ENCODE peak calls at places on chromosomes 1 and 21, in five cellular contexts. V is fibroblast of the conjunctiva; X is GM12892; Y is AG08395; D is stimulated activated CD8-positive, alpha-beta memory T cell treated with anti-CD3 and anti-CD28 coated beads, Interleukin-4, amount 100 ng/mL, for 24 hours. N is an unnamed sample.

GRCh38 chr1:81391100-81391828 is 409.5 kb upstream of the ADGRL2 start:
- DNase-seq in Y (no peak), D (no peak), V (no peak), X (no peak), N (no peak)

GRCh38 chr1:41021526-41022308 is at the start of gene SLFNL1:
- DNase-seq in V (no peak), D (no peak), X (no peak), Y (no peak), N (no peak)

GRCh38 chr1:69985901-69986439 is 219.4 kb downstream of the LRRC40 start:
- DNase-seq in Y (no peak), X (no peak), V (no peak), D (no peak), N (no peak)

GRCh38 chr1:18944810-18945209 is 11.7 kb downstream of the IFFO2 start:
- DNase-seq in X (no peak), D (no peak), V (no peak), Y (no peak), N (no peak)

GRCh38 chr1:101236546-101237228 is at the start of gene S1PR1:
- DNase-seq in Y (peak; percentile 34), D (peak; percentile 57), V (peak; percentile 33), X (peak; percentile 29), N (peak; percentile 46)

GRCh38 chr21:42142141-42142540 is 71.0 kb downstream of the UMODL1 start:
- DNase-seq in V (no peak), Y (no peak), X (no peak), D (no peak), N (no peak)

GRCh38 chr1:205588691-205589445 is 42.9 kb downstream of the ELK4 start:
- DNase-seq in D (no peak), Y (peak; percentile 37), V (peak; percentile 34), X (no peak), N (peak; percentile 47)

GRCh38 chr1:179794669-179795068 is 51.6 kb downstream of the FAM163A start:
- DNase-seq in D (no peak), Y (no peak), X (no peak), V (no peak), N (no peak)

GRCh38 chr1:208654241-208654640 is 410.1 kb upstream of the PLXNA2 start:
- DNase-seq in V (peak; percentile 5), D (no peak), X (no peak), Y (peak; percentile 8), N (no peak)

GRCh38 chr1:70963374-70963773 is 84.2 kb downstream of the PTGER3 start:
- DNase-seq in D (no peak), X (no peak), V (no peak), Y (no peak), N (no peak)

GRCh38 chr1:89259283-89259971 is 13.2 kb downstream of the GBP5 start:
- DNase-seq in Y (no peak), X (no peak), V (no peak), D (peak; percentile 37), N (no peak)

GRCh38 chr1:92965003-92965402 is 3.7 kb upstream of the DIPK1A start:
- DNase-seq in V (no peak), D (no peak), Y (no peak), X (no peak), N (no peak)

GRCh38 chr1:156689035-156689959 is 12.1 kb upstream of the NES start:
- DNase-seq in Y (peak; percentile 89), V (peak; percentile 79), X (peak; percentile 86), D (peak; percentile 61), N (peak; percentile 82)

GRCh38 chr1:88736633-88737248 is 52.7 kb downstream of the PKN2 start:
- DNase-seq in V (peak; percentile 29), X (no peak), Y (peak; percentile 53), D (no peak), N (no peak)

GRCh38 chr1:8752921-8753713 is 64.3 kb downstream of the RERE start:
- DNase-seq in Y (no peak), V (no peak), X (no peak), D (no peak), N (no peak)

GRCh38 chr1:204630460-204630905 is 55.1 kb downstream of the LRRN2 start:
- DNase-seq in Y (no peak), D (no peak), X (no peak), V (no peak), N (no peak)

GRCh38 chr1:203744008-203744972 is 20.7 kb upstream of the LAX1 start:
- DNase-seq in Y (peak; percentile 44), V (peak; percentile 56), X (no peak), D (no peak), N (no peak)

GRCh38 chr1:110173466-110174117 is 23.3 kb downstream of the SLC6A17 start:
- DNase-seq in Y (peak; percentile 38), V (no peak), D (no peak), X (no peak), N (no peak)

GRCh38 chr21:35587841-35588390 is 472.4 kb downstream of the SETD4 start:
- DNase-seq in Y (no peak), D (no peak), X (no peak), V (no peak), N (no peak)

GRCh38 chr1:54934869-54935268 is 45.6 kb upstream of the TMEM61 start:
- DNase-seq in X (no peak), V (peak; percentile 80), Y (peak; percentile 82), D (no peak), N (no peak)

GRCh38 chr1:21449906-21450305 is 10.0 kb downstream of the NBPF3 start:
- DNase-seq in Y (no peak), X (no peak), V (no peak), D (no peak), N (no peak)

GRCh38 chr1:204627436-204627835 is 58.1 kb downstream of the LRRN2 start:
- DNase-seq in Y (no peak), X (no peak), V (no peak), D (no peak), N (no peak)

GRCh38 chr1:109631513-109632260 is 12.1 kb downstream of the AMPD2 start:
- DNase-seq in X (no peak), D (no peak), V (no peak), Y (no peak), N (no peak)

GRCh38 chr1:205216588-205216987 is 5.1 kb upstream of the DSTYK start:
- DNase-seq in D (no peak), X (no peak), Y (no peak), V (no peak), N (no peak)

GRCh38 chr1:46136711-46137110 is 4.3 kb upstream of the PIK3R3 start:
- DNase-seq in D (no peak), X (no peak), Y (no peak), V (no peak), N (no peak)

GRCh38 chr1:173126421-173126820 is 75.7 kb upstream of the TNFSF18 start:
- DNase-seq in Y (no peak), X (no peak), V (no peak), D (no peak), N (no peak)

GRCh38 chr21:43196789-43197188 is 28.0 kb downstream of the CRYAA start:
- DNase-seq in V (no peak), D (no peak), X (no peak), Y (no peak), N (peak; percentile 23)

GRCh38 chr1:43067856-43068751 is 104.0 kb downstream of the EBNA1BP2 start:
- DNase-seq in V (no peak), Y (peak; percentile 11), D (no peak), X (peak; percentile 38), N (peak; percentile 43)

GRCh38 chr1:205380882-205381281 is 24.2 kb upstream of the KLHDC8A start:
- DNase-seq in X (no peak), V (no peak), D (no peak), Y (no peak), N (no peak)

GRCh38 chr21:46246345-46246744 is 17.8 kb upstream of the LSS start:
- DNase-seq in X (no peak), Y (no peak), D (no peak), V (no peak), N (no peak)

GRCh38 chr1:66564250-66564649 is 30.3 kb downstream of the SGIP1 start:
- DNase-seq in X (no peak), D (no peak), Y (peak; percentile 88), V (peak; percentile 97), N (no peak)

GRCh38 chr21:28899744-28900143 is 92.9 kb downstream of the LTN1 start:
- DNase-seq in V (peak; percentile 73), Y (no peak), D (no peak), X (no peak), N (no peak)

N was measured in body of pancreas.